ENCODE peak calls at places on chromosomes 7 and 10, in seven cellular contexts. Z is activated T-cell treated with anti-CD3 and anti-CD28 coated beads, Interleukin-2, amount 50 U/mL, for 72 hours; Y is NAMALWA; R is RCC 7860; U is naive thymus-derived CD8-positive, alpha-beta T cell; S is A549; E is heart right ventricle. O is an unnamed sample.

GRCh38 chr7:42915356-42915755 is 3.5 kb upstream of the C7orf25 start:
- DNase-seq in Y (no peak), Z (no peak), S (no peak), E (no peak), R (no peak), U (no peak), O (no peak)

GRCh38 chr10:79904671-79905321 is 44.1 kb downstream of the SFTPD start:
- DNase-seq in E (peak; percentile 80), U (peak; percentile 11), Y (no peak), Z (peak; percentile 64), S (no peak), R (peak; percentile 29), O (peak; percentile 66)

GRCh38 chr10:95482501-95483248 is 78.5 kb downstream of the SORBS1 start:
- DNase-seq in R (no peak), Y (no peak), S (no peak), E (no peak), U (no peak), Z (no peak), O (no peak)

GRCh38 chr7:27459729-27460048 is 203.0 kb downstream of the HIBADH start:
- DNase-seq in E (no peak), U (no peak), Z (no peak), S (no peak), R (no peak), Y (no peak), O (no peak)

GRCh38 chr10:90592903-90593302 is 264.9 kb downstream of the HTR7 start:
- DNase-seq in U (no peak), R (peak; percentile 39), Y (peak; percentile 71), S (peak; percentile 12), Z (peak; percentile 3), E (peak; percentile 15), O (peak; percentile 12)

GRCh38 chr7:76509931-76510877 is at the start of gene UPK3B:
- DNase-seq in E (no peak), S (no peak), Z (no peak), U (no peak), R (peak; percentile 62), Y (peak; percentile 17), O (no peak)

GRCh38 chr10:86684305-86684704 is 16.0 kb downstream of the LDB3 start:
- DNase-seq in R (no peak), S (no peak), Z (no peak), Y (no peak), E (peak; percentile 72), U (no peak), O (no peak)

GRCh38 chr10:48493083-48493871 is 111.6 kb downstream of the ARHGAP22 start:
- DNase-seq in S (no peak), Y (no peak), U (no peak), R (no peak), E (no peak), Z (no peak), O (no peak)

GRCh38 chr7:115368998-115369397 is 447.1 kb downstream of the MDFIC start:
- DNase-seq in E (no peak), R (no peak), Y (no peak), U (no peak), S (no peak), Z (no peak), O (no peak)

GRCh38 chr10:12961416-12961815 is 40.1 kb downstream of the CCDC3 start:
- DNase-seq in Z (no peak), U (no peak), Y (no peak), R (no peak), E (no peak), S (no peak), O (no peak)